ENCODE peak calls at places on chromosomes 12 and 14, in nine cellular contexts. C, G, Y, M, V, P, H, S and W are unnamed samples.

GRCh38 chr12:90084018-90084417 is 375.4 kb upstream of the ATP2B1 start:
- DNase-seq in C (no peak), G (no peak), Y (no peak), M (no peak), V (no peak), P (no peak), H (no peak), S (no peak), W (no peak)

GRCh38 chr12:100698518-100698917 is 96.1 kb upstream of the ANO4 start:
- DNase-seq in C (no peak), G (no peak), Y (no peak), M (no peak), V (no peak), P (no peak), H (no peak), S (no peak), W (no peak)

GRCh38 chr12:104600790-104601739 is 144.3 kb downstream of the CHST11 start:
- DNase-seq in C (no peak), G (no peak), Y (no peak), M (no peak), V (no peak), P (no peak), H (no peak), S (no peak), W (no peak)

GRCh38 chr12:93788853-93789252 is 111.7 kb downstream of the CRADD start:
- DNase-seq in C (no peak), G (no peak), Y (no peak), M (no peak), V (no peak), P (no peak), H (no peak), S (no peak), W (no peak)

GRCh38 chr12:120692524-120693033 is 5.6 kb downstream of the MLEC start:
- DNase-seq in C (no peak), G (peak; percentile 12), Y (no peak), M (no peak), V (no peak), P (no peak), H (no peak), S (no peak), W (no peak)

GRCh38 chr14:38208825-38209562 is 1.3 kb downstream of the SSTR1 start:
- DNase-seq in C (no peak), G (peak; percentile 40), Y (peak; percentile 56), M (no peak), V (no peak), P (peak; percentile 25), H (no peak), S (peak; percentile 82), W (no peak)

GRCh38 chr12:117986705-117987469 is 18.1 kb upstream of the KSR2 start:
- DNase-seq in C (no peak), G (no peak), Y (no peak), M (no peak), V (peak; percentile 20), P (no peak), H (no peak), S (no peak), W (no peak)

GRCh38 chr14:65243766-65244442 is 141.6 kb upstream of the MAX start:
- DNase-seq in C (no peak), G (no peak), Y (no peak), M (no peak), V (no peak), P (no peak), H (no peak), S (no peak), W (no peak)

GRCh38 chr14:38553586-38553985 is 297.7 kb upstream of the CLEC14A start:
- DNase-seq in C (no peak), G (no peak), Y (no peak), M (no peak), V (no peak), P (no peak), H (no peak), S (no peak), W (no peak)

GRCh38 chr14:68814376-68815287 is 21.8 kb upstream of the ZFP36L1 start:
- DNase-seq in C (no peak), G (peak; percentile 28), Y (no peak), M (no peak), V (no peak), P (no peak), H (peak; percentile 35), S (peak; percentile 90), W (peak; percentile 93)